ENCODE peak calls at places on chromosomes 7 and 10, in nine cellular contexts. X is SK-MEL-5; D is Calu3; M is frontal cortex; E is right lobe of liver; N is stimulated activated CD4-positive, alpha-beta T cell treated with anti-CD3 and anti-CD28 coated beads, Interleukin-1b, Interleukin-23, amount 100 ng/mL, for 4 hours; S is head of caudate nucleus; H is activated CD4-positive, alpha-beta T cell treated with anti-CD3 and anti-CD28 coated beads for 48 hours; Y is endothelial cell. J is an unnamed sample.

GRCh38 chr7:98913026-98913425 is 34.7 kb downstream of the TRRAP start:
- DNase-seq in X (no peak), D (no peak), M (no peak), E (no peak), N (no peak), S (no peak), H (no peak), Y (no peak), J (no peak)

GRCh38 chr7:1101580-1102431 is 13.9 kb downstream of the GPER1 start:
- DNase-seq in X (no peak), D (no peak), M (no peak), E (peak), N (no peak), S (no peak), H (no peak), Y (no peak), J (peak)

GRCh38 chr10:79152423-79152817 is 83.7 kb downstream of the ZMIZ1 start:
- DNase-seq in X (no peak), D (no peak), M (no peak), E (no peak), N (no peak), S (no peak), H (no peak), Y (no peak), J (no peak)

GRCh38 chr10:96999987-97000386 is 167.9 kb downstream of the LCOR start:
- DNase-seq in X (no peak), D (no peak), M (no peak), E (no peak), N (no peak), S (no peak), H (no peak), Y (no peak), J (no peak)

GRCh38 chr7:46811529-46811928 is 770.4 kb downstream of the TNS3 start:
- DNase-seq in X (peak), D (no peak), M (no peak), E (no peak), N (no peak), S (no peak), H (no peak), Y (no peak), J (no peak)

GRCh38 chr10:60266513-60266912 is 123.2 kb downstream of the ANK3 start:
- DNase-seq in X (no peak), D (no peak), M (no peak), E (no peak), N (no peak), S (no peak), H (no peak), Y (no peak), J (no peak)

GRCh38 chr7:124072603-124073324 is 39.9 kb upstream of the TMEM229A start:
- DNase-seq in X (peak), D (no peak), M (no peak), E (no peak), N (no peak), S (no peak), H (no peak), Y (no peak), J (no peak)

GRCh38 chr10:110237894-110238480 is 30.6 kb downstream of the MXI1 start:
- DNase-seq in X (no peak), D (no peak), M (no peak), E (no peak), N (no peak), S (no peak), H (no peak), Y (no peak), J (no peak)